ENCODE peak calls at places on chromosomes 3 and 15, in five cellular contexts. K is MV-4-11; L is SHP77; J is epithelial cell of proximal tubule; E is activated effector memory CD4-positive, alpha-beta T cell treated with Interleukin-2 at 50 U/mL for 16 hours. H is an unnamed sample.

GRCh38 chr15:58590901-58591300 is 158.6 kb downstream of the ADAM10 start:
- DNase-seq in K (no peak), L (no peak), J (no peak), E (no peak), H (no peak)

GRCh38 chr3:153284282-153284938 is 122.4 kb downstream of the RAP2B start:
- DNase-seq in K (peak), L (no peak), J (peak), E (no peak), H (peak)

GRCh38 chr15:61605343-61605742 is 376.2 kb upstream of the RORA start:
- DNase-seq in K (no peak), L (no peak), J (no peak), E (no peak), H (no peak)

GRCh38 chr3:132380979-132381944 is 36.0 kb upstream of the DNAJC13 start:
- DNase-seq in K (no peak), L (no peak), J (no peak), E (no peak), H (no peak)

GRCh38 chr3:10019326-10019725 is 6.9 kb upstream of the FANCD2 start:
- DNase-seq in K (no peak), L (no peak), J (no peak), E (no peak), H (no peak)

GRCh38 chr3:100871307-100871706 is 121.9 kb downstream of the ABI3BP start:
- DNase-seq in K (no peak), L (no peak), J (no peak), E (no peak), H (no peak)

GRCh38 chr15:77514635-77515421 is 94.1 kb downstream of the HMG20A start:
- DNase-seq in K (no peak), L (no peak), J (no peak), E (no peak), H (no peak)

GRCh38 chr3:119635719-119636118 is 24.7 kb downstream of the POPDC2 start:
- DNase-seq in K (no peak), L (no peak), J (no peak), E (no peak), H (no peak)

GRCh38 chr3:12508316-12508715 is 24.0 kb downstream of the TSEN2 start:
- DNase-seq in K (no peak), L (no peak), J (peak), E (no peak), H (no peak)

GRCh38 chr3:179446501-179446900 is 4.8 kb downstream of the GNB4 start:
- DNase-seq in K (peak), L (no peak), J (no peak), E (no peak), H (peak)

GRCh38 chr15:50576156-50576555 is 29.7 kb upstream of the USP50 start:
- DNase-seq in K (no peak), L (no peak), J (no peak), E (no peak), H (no peak)

GRCh38 chr3:22714758-22715157 is 488.4 kb upstream of the UBE2E2 start:
- DNase-seq in K (no peak), L (no peak), J (no peak), E (no peak), H (no peak)

GRCh38 chr3:46370784-46371183 is at the start of gene CCR5:
- DNase-seq in K (peak), L (no peak), J (no peak), E (no peak), H (no peak)